ENCODE peak calls at places on chromosomes 16 and 17, in six cellular contexts. N, V, P, D, C and X are unnamed samples.

GRCh38 chr17:353213-353837 is 718 bp upstream of the RPH3AL start:
- DNase-seq in N (no peak), V (no peak), P (no peak), D (no peak), C (no peak), X (no peak)

GRCh38 chr16:48053346-48053745 is 102.4 kb downstream of the ABCC12 start:
- DNase-seq in N (peak; percentile 58), V (peak; percentile 67), P (no peak), D (no peak), C (peak; percentile 41), X (no peak)

GRCh38 chr17:63405741-63406261 is 40.3 kb downstream of the CYB561 start:
- DNase-seq in N (peak; percentile 91), V (peak; percentile 78), P (no peak), D (no peak), C (no peak), X (no peak)

GRCh38 chr17:48161127-48161905 is 53.8 kb downstream of the SNX11 start:
- DNase-seq in N (no peak), V (no peak), P (no peak), D (no peak), C (no peak), X (no peak)

GRCh38 chr16:88320947-88321634 is 61.7 kb upstream of the ZNF469 start:
- DNase-seq in N (no peak), V (no peak), P (no peak), D (no peak), C (no peak), X (no peak)

GRCh38 chr16:21060027-21060510 is 90.6 kb downstream of the DNAH3 start:
- DNase-seq in N (no peak), V (no peak), P (no peak), D (no peak), C (no peak), X (peak; percentile 65)

GRCh38 chr16:85367485-85367884 is 245.6 kb upstream of the GSE1 start:
- DNase-seq in N (no peak), V (no peak), P (no peak), D (no peak), C (no peak), X (no peak)

GRCh38 chr16:60091479-60091878 is 1357.4 kb upstream of the GOT2 start:
- DNase-seq in N (no peak), V (no peak), P (no peak), D (no peak), C (no peak), X (no peak)

GRCh38 chr16:68786685-68787418 is 49.8 kb downstream of the CDH1 start:
- DNase-seq in N (peak; percentile 76), V (peak; percentile 57), P (no peak), D (no peak), C (no peak), X (peak; percentile 64)

GRCh38 chr17:70172921-70173320 is 3.6 kb downstream of the KCNJ2 start:
- DNase-seq in N (no peak), V (no peak), P (no peak), D (no peak), C (no peak), X (no peak)

GRCh38 chr16:759110-759910 is 1.2 kb upstream of the MSLN start:
- DNase-seq in N (no peak), V (peak; percentile 59), P (no peak), D (no peak), C (peak; percentile 84), X (no peak)

GRCh38 chr16:67017810-67018488 is 11.0 kb upstream of the CBFB start:
- DNase-seq in N (peak; percentile 89), V (peak; percentile 90), P (peak; percentile 85), D (no peak), C (peak; percentile 85), X (peak; percentile 83)

GRCh38 chr16:89110641-89111040 is 17.0 kb downstream of the ACSF3 start:
- DNase-seq in N (no peak), V (no peak), P (no peak), D (no peak), C (no peak), X (no peak)

GRCh38 chr17:67615011-67615561 is 102.7 kb upstream of the NOL11 start:
- DNase-seq in N (no peak), V (no peak), P (no peak), D (no peak), C (no peak), X (no peak)

GRCh38 chr16:71540-72341 is 690 bp downstream of the RHBDF1 start:
- DNase-seq in N (peak; percentile 90), V (peak; percentile 92), P (no peak), D (no peak), C (peak; percentile 75), X (no peak)

GRCh38 chr17:73043686-73044581 is 48.6 kb downstream of the SLC39A11 start:
- DNase-seq in N (no peak), V (no peak), P (no peak), D (no peak), C (no peak), X (no peak)

GRCh38 chr17:45888392-45888791 is 6.0 kb upstream of the MAPT start:
- DNase-seq in N (no peak), V (no peak), P (no peak), D (no peak), C (no peak), X (no peak)

GRCh38 chr17:4365628-4366311 is 705 bp downstream of the UBE2G1 start:
- DNase-seq in N (peak; percentile 36), V (peak; percentile 77), P (peak; percentile 37), D (no peak), C (peak; percentile 31), X (peak; percentile 60)

GRCh38 chr16:68072038-68072695 is 13.0 kb upstream of the NFATC3 start:
- DNase-seq in N (peak; percentile 35), V (peak; percentile 59), P (no peak), D (no peak), C (no peak), X (peak; percentile 71)

GRCh38 chr16:52114414-52114813 is 432.5 kb downstream of the TOX3 start:
- DNase-seq in N (no peak), V (peak; percentile 8), P (no peak), D (no peak), C (no peak), X (no peak)

GRCh38 chr16:19831678-19832077 is 53.0 kb downstream of the GPRC5B start:
- DNase-seq in N (peak; percentile 83), V (no peak), P (no peak), D (no peak), C (no peak), X (no peak)

GRCh38 chr17:2210726-2211125 is 92.9 kb downstream of the SMG6 start:
- DNase-seq in N (no peak), V (no peak), P (no peak), D (no peak), C (no peak), X (no peak)

GRCh38 chr17:2212328-2212981 is 91.1 kb downstream of the SMG6 start:
- DNase-seq in N (peak; percentile 59), V (no peak), P (no peak), D (peak; percentile 54), C (no peak), X (no peak)

GRCh38 chr17:2213291-2213960 is 90.2 kb downstream of the SMG6 start:
- DNase-seq in N (peak; percentile 43), V (no peak), P (no peak), D (no peak), C (no peak), X (no peak)

GRCh38 chr17:2214047-2214717 is 89.4 kb downstream of the SMG6 start:
- DNase-seq in N (peak; percentile 97), V (peak; percentile 85), P (no peak), D (peak; percentile 52), C (peak; percentile 48), X (peak; percentile 53)

GRCh38 chr17:2211661-2212327 is 91.8 kb downstream of the SMG6 start:
- DNase-seq in N (no peak), V (no peak), P (no peak), D (no peak), C (no peak), X (no peak)
- H3K4me1 ChIP-seq in N (peaks cover 27% of the 10 kb centered on the region), V (peaks cover 35% of the 10 kb centered on the region), P (peaks cover 49% of the 10 kb centered on the region), D (peaks cover 37% of the 10 kb centered on the region), C (peaks cover 28% of the 10 kb centered on the region), X (peaks cover 37% of the 10 kb centered on the region)

GRCh38 chr17:50145532-50146229 is 4.8 kb downstream of the PPP1R9B start:
- DNase-seq in N (no peak), V (no peak), P (no peak), D (no peak), C (no peak), X (no peak)

GRCh38 chr17:50147841-50148225 is 2.6 kb downstream of the PPP1R9B start:
- DNase-seq in N (peak; percentile 54), V (peak; percentile 69), P (no peak), D (no peak), C (no peak), X (peak; percentile 91)

GRCh38 chr17:50146927-50147640 is 3.4 kb downstream of the PPP1R9B start:
- DNase-seq in N (no peak), V (no peak), P (no peak), D (no peak), C (no peak), X (peak; percentile 75)

GRCh38 chr17:50144845-50145531 is 5.5 kb downstream of the PPP1R9B start:
- DNase-seq in N (no peak), V (no peak), P (no peak), D (no peak), C (no peak), X (peak; percentile 70)

DNA sequence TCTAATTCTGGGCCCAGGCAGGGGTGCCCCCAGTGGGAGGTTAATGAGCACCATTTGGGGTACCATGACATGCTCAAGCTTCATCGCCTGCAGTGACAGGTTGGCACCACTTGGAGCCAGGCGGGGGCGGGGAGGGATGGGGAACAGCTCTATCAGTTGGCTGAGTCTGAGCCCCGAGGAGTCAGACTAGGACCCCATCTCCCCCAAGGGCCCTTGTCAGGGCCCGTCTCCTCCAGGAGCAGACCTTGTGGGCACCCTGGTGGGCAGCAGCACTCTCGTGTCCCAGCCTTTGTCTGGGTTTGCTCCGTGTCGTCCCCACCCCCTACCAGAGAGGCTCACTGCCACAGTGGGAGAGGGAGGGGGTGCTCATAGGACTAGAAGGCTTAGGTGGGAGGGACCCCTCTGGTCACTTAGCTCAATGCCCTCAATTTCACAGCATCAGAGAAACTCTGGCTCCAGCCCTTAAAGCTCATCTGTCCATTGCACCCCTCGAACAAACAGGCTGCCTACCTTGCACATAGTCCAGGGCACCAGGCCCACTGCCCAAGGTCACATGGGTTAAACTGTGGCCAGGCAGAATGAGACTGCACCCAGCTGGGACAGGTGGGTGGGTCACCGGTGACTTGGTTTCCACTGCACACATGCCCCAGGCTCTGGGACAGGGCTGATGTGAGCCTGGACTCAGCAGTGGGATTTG is 4.1 kb downstream of the PPP1R9B start:
- DNase-seq in N (no peak), V (no peak), P (peak; percentile 29), D (no peak), C (no peak), X (peak; percentile 70)
- H3K4me1 ChIP-seq in N (peaks cover 45% of the 10 kb centered on the region), V (peaks cover 29% of the 10 kb centered on the region), P (peaks cover 66% of the 10 kb centered on the region), D (peaks cover 37% of the 10 kb centered on the region), C (peaks cover 11% of the 10 kb centered on the region), X (peaks cover 4% of the 10 kb centered on the region)

DNA sequence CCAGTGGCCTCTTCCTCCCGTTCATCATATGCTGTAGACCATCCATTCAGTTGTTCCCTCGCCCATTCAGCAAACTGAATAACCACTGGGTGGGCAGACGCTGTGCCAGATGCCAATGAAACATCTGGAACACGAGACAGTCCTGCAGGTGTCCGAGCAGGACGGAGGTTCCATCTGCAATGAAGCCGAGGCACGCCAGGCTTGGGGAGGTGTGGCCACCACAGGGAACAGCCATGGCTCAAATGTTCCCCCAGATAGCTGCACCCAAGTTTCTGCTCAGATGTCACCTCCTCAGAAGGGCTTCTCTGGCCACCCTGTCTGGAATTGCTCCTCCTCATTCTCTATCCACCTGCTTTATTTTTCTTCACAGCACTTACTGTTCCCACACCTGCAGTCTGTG is 30.5 kb downstream of the UBE2O start:
- DNase-seq in N (no peak), V (no peak), P (no peak), D (no peak), C (no peak), X (no peak)
- H3K4me1 ChIP-seq in N (peaks cover 7% of the 10 kb centered on the region), V (no peaks in the 10 kb centered on the region), P (no peaks in the 10 kb centered on the region), D (peaks cover 16% of the 10 kb centered on the region), C (peaks cover 16% of the 10 kb centered on the region), X (peaks cover under 1% of the 10 kb centered on the region)

GRCh38 chr16:81778231-81778630 is 860 bp upstream of the PLCG2 start:
- DNase-seq in N (no peak), V (no peak), P (no peak), D (no peak), C (no peak), X (no peak)
- H3K4me1 ChIP-seq in N (peaks cover 12% of the 10 kb centered on the region), V (no peaks in the 10 kb centered on the region), P (peaks cover 6% of the 10 kb centered on the region), D (peaks cover 2% of the 10 kb centered on the region), C (no peaks in the 10 kb centered on the region), X (no peaks in the 10 kb centered on the region)